ENCODE peak calls at places on chromosomes 13 and 19, in seven cellular contexts. N is K562, T is fibroblast of lung, V is psoas muscle, U is tibial artery, G is nephron progenitor cell, K is suprapubic skin. Q is an unnamed sample.
A peak's percentile ranks its signal among the peaks of the same experiment; 100 is the strongest.

GRCh38 chr19:49712397-49712859 is 21.5 kb downstream of the CPT1C start:
- DNase-seq in N (peak; percentile 97), T (peak; percentile 42), V (peak; percentile 66), U (no peak), G (peak; percentile 48), K (no peak), Q (no peak)

GRCh38 chr13:67966065-67966464 is 735.9 kb upstream of the PCDH9 start:
- DNase-seq in N (no peak), T (peak; percentile 31), V (no peak), U (no peak), G (no peak), K (no peak), Q (no peak)

GRCh38 chr13:113207890-113208423 is 512 bp downstream of the PCID2 start:
- DNase-seq in N (no peak), T (peak; percentile 61), V (no peak), U (no peak), G (no peak), K (no peak), Q (no peak)

GRCh38 chr13:45658586-45659235 is 43.2 kb upstream of the ERICH6B start:
- DNase-seq in N (no peak), T (peak; percentile 91), V (no peak), U (no peak), G (no peak), K (no peak), Q (no peak)

GRCh38 chr13:91904005-91904404 is 505.6 kb downstream of the GPC5 start:
- DNase-seq in N (no peak), T (no peak), V (no peak), U (no peak), G (no peak), K (no peak), Q (no peak)

GRCh38 chr13:49731766-49732165 is 40.5 kb upstream of the EBPL start:
- DNase-seq in N (no peak), T (peak; percentile 81), V (no peak), U (no peak), G (no peak), K (no peak), Q (no peak)

GRCh38 chr19:28333909-28334308 is 879.0 kb downstream of the UQCRFS1 start:
- DNase-seq in N (no peak), T (no peak), V (no peak), U (no peak), G (no peak), K (no peak), Q (no peak)

GRCh38 chr13:84574851-84575250 is 692.6 kb upstream of the SLITRK1 start:
- DNase-seq in N (no peak), T (peak; percentile 29), V (no peak), U (no peak), G (no peak), K (no peak), Q (no peak)

GRCh38 chr19:16106121-16106520 is 5.6 kb upstream of the RAB8A start:
- DNase-seq in N (no peak), T (peak; percentile 59), V (no peak), U (no peak), G (no peak), K (no peak), Q (no peak)

GRCh38 chr13:72760189-72760588 is 21.5 kb downstream of the DIS3 start:
- DNase-seq in N (no peak), T (no peak), V (no peak), U (no peak), G (no peak), K (no peak), Q (no peak)

GRCh38 chr13:26923824-26924605 is 163.4 kb upstream of the GPR12 start:
- DNase-seq in N (no peak), T (peak; percentile 70), V (no peak), U (no peak), G (no peak), K (no peak), Q (no peak)

GRCh38 chr13:50124536-50125305 is 109.5 kb downstream of the KCNRG start:
- DNase-seq in N (peak; percentile 37), T (peak; percentile 97), V (peak; percentile 99), U (peak; percentile 97), G (peak; percentile 74), K (peak; percentile 98), Q (peak; percentile 91)

GRCh38 chr13:110330491-110331001 is 23.5 kb downstream of the COL4A2 start:
- DNase-seq in N (no peak), T (peak; percentile 86), V (no peak), U (no peak), G (no peak), K (no peak), Q (no peak)

GRCh38 chr19:16225279-16226183 is 27.8 kb downstream of the AP1M1 start:
- DNase-seq in N (no peak), T (no peak), V (peak; percentile 52), U (no peak), G (no peak), K (no peak), Q (no peak)

GRCh38 chr19:17076539-17076919 is 952 bp downstream of the MYO9B start:
- DNase-seq in N (no peak), T (no peak), V (no peak), U (no peak), G (peak; percentile 20), K (no peak), Q (no peak)

GRCh38 chr19:47768604-47769003 is 9.9 kb upstream of the SELENOW start:
- DNase-seq in N (no peak), T (no peak), V (no peak), U (no peak), G (no peak), K (no peak), Q (no peak)
- TF ChIP-seq CTCF in N (no peak), T (no peak), V (no peak), U (no peak), G (no peak), K (no peak), Q (no peak)

GRCh38 chr19:1769645-1769985 is 16.3 kb downstream of the ONECUT3 start:
- DNase-seq in N (no peak), T (no peak), V (no peak), U (no peak), G (no peak), K (no peak), Q (no peak)

GRCh38 chr19:1766800-1767352 is 13.6 kb downstream of the ONECUT3 start:
- DNase-seq in N (peak; percentile 81), T (no peak), V (no peak), U (no peak), G (no peak), K (no peak), Q (no peak)

GRCh38 chr19:1768918-1769644 is 15.8 kb downstream of the ONECUT3 start:
- DNase-seq in N (no peak), T (no peak), V (no peak), U (no peak), G (no peak), K (no peak), Q (no peak)

GRCh38 chr19:1767464-1767933 is 14.2 kb downstream of the ONECUT3 start:
- DNase-seq in N (peak; percentile 89), T (no peak), V (no peak), U (no peak), G (peak; percentile 84), K (no peak), Q (no peak)

GRCh38 chr19:1768248-1768647 is 14.9 kb downstream of the ONECUT3 start:
- DNase-seq in N (peak; percentile 65), T (no peak), V (no peak), U (no peak), G (peak; percentile 73), K (no peak), Q (no peak)
- TF ChIP-seq CTCF in N (peak; percentile 54), T (peak; percentile 29), V (no peak), U (no peak), G (peak; percentile 33), K (no peak), Q (peak; percentile 49)

GRCh38 chr19:46081928-46082727 is 41.3 kb upstream of the IGFL4 start:
- DNase-seq in N (peak; percentile 59), T (peak; percentile 70), V (no peak), U (no peak), G (peak; percentile 13), K (no peak), Q (no peak)

GRCh38 chr19:46080561-46080960 is 39.8 kb upstream of the IGFL4 start:
- DNase-seq in N (no peak), T (peak; percentile 100), V (no peak), U (no peak), G (no peak), K (no peak), Q (no peak)

GRCh38 chr19:46076951-46077814 is 36.4 kb upstream of the IGFL4 start:
- DNase-seq in N (peak; percentile 88), T (peak; percentile 75), V (no peak), U (peak; percentile 21), G (peak; percentile 78), K (peak; percentile 75), Q (peak; percentile 82)

GRCh38 chr19:46076031-46076880 is 35.5 kb upstream of the IGFL4 start:
- DNase-seq in N (no peak), T (no peak), V (no peak), U (no peak), G (no peak), K (no peak), Q (no peak)

DNA sequence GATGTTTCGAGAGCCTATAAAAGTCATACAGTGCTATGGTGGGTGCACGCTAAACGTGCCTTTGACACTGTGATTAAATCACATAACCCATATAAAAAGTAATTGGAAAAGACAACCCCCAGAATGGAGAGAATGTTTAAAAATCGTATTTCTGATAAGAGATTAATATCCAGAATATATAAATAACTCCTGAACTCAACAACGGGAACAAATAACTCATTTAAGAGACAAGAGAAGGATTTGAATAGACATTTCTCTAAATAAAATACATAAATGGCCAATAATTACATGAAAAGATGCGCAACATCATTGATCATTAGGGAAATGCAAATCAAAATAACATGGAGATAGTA is 37.0 kb upstream of the IGFL4 start:
- DNase-seq in N (no peak), T (no peak), V (no peak), U (no peak), G (no peak), K (no peak), Q (no peak)
- TF ChIP-seq CTCF in N (no peak), T (no peak), V (no peak), U (no peak), G (peak; percentile 43), K (no peak), Q (peak; percentile 36)

GRCh38 chr19:4449022-4449825 is 8.4 kb downstream of the UBXN6 start:
- DNase-seq in N (peak; percentile 9), T (no peak), V (peak; percentile 93), U (peak; percentile 60), G (no peak), K (peak; percentile 79), Q (no peak)
- TF ChIP-seq CTCF in N (no peak), T (no peak), V (peak; percentile 34), U (no peak), G (no peak), K (no peak), Q (no peak)